ENCODE peak calls at places on chromosome 2, in eight cellular contexts. N is H54, V is spleen, A is HCT116, M is breast epithelium, W is transverse colon, G is A549, Z is K562. T is an unnamed sample.

GRCh38 chr2:235957231-235957630 is 211.0 kb downstream of the GBX2 start:
- DNase-seq in N (no peak), V (no peak), A (no peak), M (no peak), W (no peak), G (no peak), Z (no peak), T (no peak)

GRCh38 chr2:239264838-239265651 is 135.8 kb downstream of the HDAC4 start:
- DNase-seq in N (peak), V (peak), A (peak), M (no peak), W (peak), G (peak), Z (peak), T (peak)

GRCh38 chr2:170339753-170340692 is 162.1 kb downstream of the MYO3B start:
- DNase-seq in N (no peak), V (no peak), A (no peak), M (no peak), W (no peak), G (no peak), Z (peak), T (no peak)

GRCh38 chr2:110853516-110853915 is 121.1 kb downstream of the ACOXL start:
- DNase-seq in N (peak), V (peak), A (peak), M (no peak), W (peak), G (peak), Z (peak), T (no peak)

GRCh38 chr2:9638532-9638931 is 7.7 kb upstream of the YWHAQ start:
- DNase-seq in N (peak), V (no peak), A (peak), M (no peak), W (peak), G (peak), Z (peak), T (peak)

GRCh38 chr2:200533754-200534153 is 7.7 kb downstream of the SGO2 start:
- DNase-seq in N (no peak), V (no peak), A (no peak), M (no peak), W (no peak), G (no peak), Z (no peak), T (no peak)

GRCh38 chr2:170518911-170519310 is 196.2 kb upstream of the SP5 start:
- DNase-seq in N (no peak), V (no peak), A (no peak), M (no peak), W (no peak), G (no peak), Z (no peak), T (no peak)

GRCh38 chr2:69386376-69386775 is 651 bp downstream of the GFPT1 start:
- DNase-seq in N (no peak), V (no peak), A (no peak), M (no peak), W (no peak), G (no peak), Z (no peak), T (no peak)

GRCh38 chr2:157777425-157777824 is 98.7 kb downstream of the ACVR1 start:
- DNase-seq in N (no peak), V (no peak), A (peak), M (no peak), W (peak), G (peak), Z (peak), T (no peak)

GRCh38 chr2:15284601-15285000 is 276.5 kb downstream of the NBAS start:
- DNase-seq in N (no peak), V (no peak), A (no peak), M (no peak), W (no peak), G (no peak), Z (no peak), T (no peak)

GRCh38 chr2:182664212-182664611 is 51.8 kb upstream of the DNAJC10 start:
- DNase-seq in N (no peak), V (no peak), A (no peak), M (no peak), W (no peak), G (no peak), Z (no peak), T (no peak)

GRCh38 chr2:216739035-216739434 is 43.7 kb upstream of the IGFBP5 start:
- DNase-seq in N (no peak), V (no peak), A (no peak), M (no peak), W (no peak), G (no peak), Z (no peak), T (no peak)

GRCh38 chr2:100642425-100642824 is 79.6 kb downstream of the PDCL3 start:
- DNase-seq in N (no peak), V (no peak), A (no peak), M (no peak), W (no peak), G (no peak), Z (no peak), T (no peak)

GRCh38 chr2:223503746-223504145 is 98.4 kb downstream of the SCG2 start:
- DNase-seq in N (no peak), V (no peak), A (no peak), M (no peak), W (no peak), G (no peak), Z (no peak), T (no peak)

GRCh38 chr2:230974096-230974913 is 21.6 kb upstream of the SPATA3 start:
- DNase-seq in N (peak), V (no peak), A (no peak), M (no peak), W (peak), G (no peak), Z (no peak), T (peak)

GRCh38 chr2:121244616-121245015 is 40.4 kb downstream of the TFCP2L1 start:
- DNase-seq in N (no peak), V (peak), A (no peak), M (no peak), W (no peak), G (no peak), Z (no peak), T (no peak)

GRCh38 chr2:171348056-171348455 is 85.7 kb downstream of the METTL8 start:
- DNase-seq in N (no peak), V (no peak), A (no peak), M (no peak), W (no peak), G (no peak), Z (no peak), T (no peak)

GRCh38 chr2:31415421-31415820 is 879 bp upstream of the XDH start:
- DNase-seq in N (no peak), V (no peak), A (no peak), M (no peak), W (no peak), G (no peak), Z (no peak), T (no peak)

GRCh38 chr2:166057363-166058169 is 70.3 kb downstream of the SCN1A start:
- DNase-seq in N (no peak), V (no peak), A (no peak), M (no peak), W (no peak), G (peak), Z (peak), T (no peak)

GRCh38 chr2:2742745-2743144 is 411.7 kb upstream of the MYT1L start:
- DNase-seq in N (no peak), V (no peak), A (no peak), M (no peak), W (no peak), G (no peak), Z (no peak), T (no peak)

GRCh38 chr2:50347355-50348044 is 684.4 kb downstream of the NRXN1 start:
- DNase-seq in N (no peak), V (peak), A (no peak), M (no peak), W (no peak), G (no peak), Z (no peak), T (no peak)

GRCh38 chr2:239502430-239503221 is 101.8 kb upstream of the HDAC4 start:
- DNase-seq in N (no peak), V (no peak), A (no peak), M (no peak), W (no peak), G (no peak), Z (no peak), T (no peak)

GRCh38 chr2:97067279-97068004 is 27.2 kb downstream of the FAHD2B start:
- DNase-seq in N (no peak), V (peak), A (no peak), M (no peak), W (no peak), G (peak), Z (no peak), T (no peak)
- TF ChIP-seq POLR2A in N (no peak), V (no peak), A (no peak), M (no peak), W (no peak), G (no peak), Z (no peak), T (no peak)

GRCh38 chr2:128661955-128662564 is 343.4 kb upstream of the HS6ST1 start:
- DNase-seq in N (no peak), V (peak), A (no peak), M (no peak), W (no peak), G (no peak), Z (no peak), T (peak)

GRCh38 chr2:128664499-128664971 is 345.9 kb upstream of the HS6ST1 start:
- DNase-seq in N (no peak), V (peak), A (no peak), M (no peak), W (no peak), G (no peak), Z (no peak), T (no peak)

GRCh38 chr2:128661289-128661688 is 342.6 kb upstream of the HS6ST1 start:
- DNase-seq in N (no peak), V (peak), A (no peak), M (no peak), W (no peak), G (no peak), Z (no peak), T (peak)

GRCh38 chr2:128663371-128664050 is 344.8 kb upstream of the HS6ST1 start:
- DNase-seq in N (no peak), V (peak), A (no peak), M (no peak), W (no peak), G (no peak), Z (no peak), T (peak)

DNA sequence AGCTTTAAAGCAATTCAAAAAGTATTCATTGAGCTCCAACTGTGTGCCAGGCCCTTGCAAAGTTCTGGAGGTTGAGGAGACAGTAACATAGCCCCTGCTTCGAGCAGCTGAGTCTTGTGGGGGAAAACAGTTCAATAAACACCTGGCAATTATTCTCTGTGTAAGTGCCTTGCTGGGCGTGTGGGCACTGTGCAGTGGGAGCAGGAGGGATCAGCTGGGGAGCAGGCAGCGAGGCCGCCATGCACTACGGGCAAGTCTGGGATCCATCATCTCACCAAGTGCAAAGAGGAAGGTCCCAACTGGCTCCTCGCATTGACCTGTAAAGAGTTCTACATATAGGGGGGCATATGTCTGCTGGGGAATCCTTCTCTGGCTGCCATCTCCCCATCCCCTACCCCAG is 342.2 kb upstream of the HS6ST1 start:
- DNase-seq in N (no peak), V (peak), A (no peak), M (no peak), W (no peak), G (no peak), Z (no peak), T (peak)
- TF ChIP-seq POLR2A in N (no peak), V (no peak), A (no peak), M (no peak), W (no peak), G (no peak), Z (no peak), T (no peak)

GRCh38 chr2:86487062-86487461 is 45.9 kb downstream of the KDM3A start:
- DNase-seq in N (no peak), V (no peak), A (no peak), M (no peak), W (no peak), G (peak), Z (no peak), T (no peak)
- TF ChIP-seq POLR2A in N (no peak), V (no peak), A (no peak), M (no peak), W (no peak), G (no peak), Z (no peak), T (no peak)

DNA sequence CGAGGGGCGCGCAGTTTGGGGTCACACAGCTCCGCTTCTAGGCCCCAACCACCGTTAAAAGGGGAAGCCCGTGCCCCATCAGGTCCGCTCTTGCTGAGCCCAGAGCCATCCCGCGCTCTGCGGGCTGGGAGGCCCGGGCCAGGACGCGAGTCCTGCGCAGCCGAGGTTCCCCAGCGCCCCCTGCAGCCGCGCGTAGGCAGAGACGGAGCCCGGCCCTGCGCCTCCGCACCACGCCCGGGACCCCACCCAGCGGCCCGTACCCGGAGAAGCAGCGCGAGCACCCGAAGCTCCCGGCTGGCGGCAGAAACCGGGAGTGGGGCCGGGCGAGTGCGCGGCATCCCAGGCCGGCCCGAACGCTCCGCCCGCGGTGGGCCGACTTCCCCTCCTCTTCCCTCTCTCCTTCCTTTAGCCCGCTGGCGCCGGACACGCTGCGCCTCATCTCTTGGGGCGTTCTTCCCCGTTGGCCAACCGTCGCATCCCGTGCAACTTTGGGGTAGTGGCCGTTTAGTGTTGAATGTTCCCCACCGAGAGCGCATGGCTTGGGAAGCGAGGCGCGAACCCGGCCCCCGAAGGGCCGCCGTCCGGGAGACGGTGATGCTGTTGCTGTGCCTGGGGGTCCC is at the start of gene ITGA4:
- DNase-seq in N (peak), V (peak), A (no peak), M (peak), W (peak), G (peak), Z (no peak), T (peak)
- TF ChIP-seq POLR2A in N (peak), V (no peak), A (no peak), M (no peak), W (peak), G (no peak), Z (no peak), T (no peak)

GRCh38 chr2:1707771-1708351 is 36.5 kb downstream of the PXDN start:
- DNase-seq in N (no peak), V (no peak), A (no peak), M (peak), W (peak), G (no peak), Z (no peak), T (peak)
- TF ChIP-seq POLR2A in N (no peak), V (no peak), A (no peak), M (no peak), W (no peak), G (no peak), Z (no peak), T (no peak)

DNA sequence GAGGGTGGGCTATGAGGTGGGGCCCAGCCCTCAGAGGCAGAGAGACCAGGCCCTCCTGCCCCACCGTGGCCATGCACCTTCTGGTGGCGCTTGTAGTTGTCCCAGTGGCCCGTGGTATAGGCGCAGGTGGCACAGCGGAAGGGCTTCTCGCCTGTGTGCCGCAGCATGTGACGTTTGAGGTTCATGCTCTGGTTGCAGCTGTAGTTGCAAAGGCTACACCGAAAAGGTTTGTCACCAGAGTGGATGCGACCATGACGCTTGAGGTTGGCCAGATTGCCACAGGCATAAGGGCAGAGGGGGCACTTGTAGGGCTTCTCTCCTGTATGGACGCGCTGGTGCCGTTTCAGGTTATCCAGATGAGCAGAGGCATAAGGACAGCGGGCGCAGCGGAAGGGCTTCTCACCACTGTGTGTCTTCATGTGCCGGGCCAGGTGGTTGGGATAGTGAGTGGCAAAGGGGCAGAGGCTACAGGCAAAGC is 2.9 kb downstream of the ZNF513 start:
- DNase-seq in N (no peak), V (no peak), A (no peak), M (no peak), W (no peak), G (no peak), Z (no peak), T (no peak)
- TF ChIP-seq POLR2A in N (no peak), V (no peak), A (peak), M (no peak), W (peak), G (peak), Z (peak), T (no peak)

DNA sequence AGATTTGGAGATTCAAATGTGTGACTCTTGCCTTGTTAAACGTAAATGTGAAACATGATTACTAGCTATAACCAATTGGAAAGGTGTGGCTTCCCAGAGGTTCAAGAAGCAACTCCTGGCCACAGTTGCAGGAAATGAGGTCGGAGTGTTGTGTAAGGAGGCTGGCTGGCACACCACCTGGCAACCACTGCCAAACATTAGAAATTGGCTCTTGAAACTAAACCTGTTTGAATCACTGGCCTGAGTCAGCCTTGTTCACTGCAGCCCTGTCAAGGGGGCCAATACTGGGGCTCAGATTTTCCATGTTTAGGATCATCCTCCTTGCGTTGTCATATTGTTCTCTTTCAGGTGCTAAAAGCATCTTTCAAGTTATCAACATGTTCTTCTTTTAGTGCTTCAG is 206.3 kb downstream of the ARL6IP6 start:
- DNase-seq in N (no peak), V (no peak), A (no peak), M (no peak), W (no peak), G (no peak), Z (no peak), T (no peak)
- TF ChIP-seq POLR2A in N (no peak), V (no peak), A (no peak), M (no peak), W (no peak), G (no peak), Z (no peak), T (no peak)

GRCh38 chr2:130344578-130344977 is 1.9 kb downstream of the IMP4 start:
- DNase-seq in N (no peak), V (no peak), A (no peak), M (no peak), W (no peak), G (no peak), Z (no peak), T (no peak)

GRCh38 chr2:130341562-130342019 is 1.1 kb upstream of the IMP4 start:
- DNase-seq in N (no peak), V (no peak), A (no peak), M (no peak), W (peak), G (no peak), Z (peak), T (no peak)

GRCh38 chr2:130342020-130342532 is 621 bp upstream of the IMP4 start:
- DNase-seq in N (peak), V (peak), A (peak), M (peak), W (peak), G (peak), Z (peak), T (peak)

GRCh38 chr2:130345091-130345490 is 2.4 kb downstream of the IMP4 start:
- DNase-seq in N (no peak), V (no peak), A (no peak), M (no peak), W (no peak), G (no peak), Z (no peak), T (no peak)

DNA sequence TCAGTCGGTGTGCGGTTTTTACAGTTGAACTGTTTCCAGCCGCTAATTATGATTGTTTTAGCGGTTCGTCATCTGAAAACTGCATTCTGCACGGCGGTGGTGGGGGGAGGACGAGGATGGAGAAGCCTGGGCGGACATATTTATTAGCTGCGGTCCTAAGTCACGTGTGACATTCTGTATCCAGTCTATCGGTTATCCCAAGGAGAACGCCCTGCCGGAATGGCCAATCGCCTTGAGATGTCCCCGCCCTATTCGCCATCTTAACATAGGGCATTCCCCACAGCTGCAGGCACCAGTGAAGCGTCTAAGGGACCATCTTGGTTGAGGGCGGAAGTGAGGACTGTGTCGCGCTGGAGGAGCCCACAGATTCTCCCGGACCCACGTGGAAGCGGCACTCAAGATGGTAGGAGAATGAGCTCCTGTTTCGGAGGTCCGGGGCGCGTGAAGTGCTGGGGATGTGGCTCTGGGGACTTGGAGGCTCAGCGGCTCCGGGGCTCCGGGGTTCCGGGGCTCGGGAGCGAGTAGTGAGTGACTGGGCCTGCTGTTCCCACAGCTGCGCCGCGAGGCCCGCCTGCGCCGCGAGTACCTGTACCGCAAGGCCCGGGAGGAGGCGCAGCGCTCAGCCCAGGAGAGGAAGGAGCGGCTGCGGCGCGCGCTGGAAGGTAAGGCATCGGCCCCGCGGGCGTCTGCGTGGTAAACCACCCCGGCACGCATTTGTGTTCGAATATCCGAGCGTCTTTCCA is at the start of gene IMP4:
- DNase-seq in N (peak), V (peak), A (peak), M (peak), W (peak), G (peak), Z (peak), T (peak)
- TF ChIP-seq POLR2A in N (peak), V (peak), A (peak), M (peak), W (no peak), G (peak), Z (peak), T (no peak)